ENCODE peak calls at places on chromosomes 5 and 9, in four cellular contexts. N, X, B and Z are unnamed samples.

GRCh38 chr5:79521156-79521555 is 7.2 kb upstream of the HOMER1 start:
- ATAC-seq in N (no peak), X (no peak), B (no peak), Z (no peak)

GRCh38 chr5:6347673-6348072 is 30.7 kb downstream of the MED10 start:
- ATAC-seq in N (no peak), X (no peak), B (no peak), Z (no peak)

GRCh38 chr9:93579711-93580516 is 3.5 kb downstream of the PHF2 start:
- ATAC-seq in N (no peak), X (no peak), B (peak), Z (no peak)

GRCh38 chr5:120615967-120616645 is 152.0 kb downstream of the PRR16 start:
- ATAC-seq in N (no peak), X (no peak), B (no peak), Z (no peak)

GRCh38 chr9:33431420-33431819 is 16.0 kb downstream of the AQP3 start:
- ATAC-seq in N (no peak), X (no peak), B (no peak), Z (no peak)

GRCh38 chr5:131659290-131659689 is 24.3 kb upstream of the RAPGEF6 start:
- ATAC-seq in N (no peak), X (peak), B (peak), Z (no peak)

GRCh38 chr5:74641014-74641777 is 668 bp upstream of the ENC1 start:
- ATAC-seq in N (peak), X (peak), B (peak), Z (peak)

GRCh38 chr9:121034529-121034928 is 15.5 kb downstream of the C5 start:
- ATAC-seq in N (no peak), X (no peak), B (no peak), Z (no peak)

GRCh38 chr9:107637421-107638420 is 148.2 kb upstream of the KLF4 start:
- ATAC-seq in N (peak), X (peak), B (no peak), Z (peak)

GRCh38 chr9:561430-561829 is 280.1 kb upstream of the DMRT1 start:
- ATAC-seq in N (no peak), X (no peak), B (no peak), Z (no peak)

GRCh38 chr5:129945031-129945430 is 40.8 kb downstream of the CHSY3 start:
- ATAC-seq in N (no peak), X (no peak), B (no peak), Z (no peak)

GRCh38 chr9:2838356-2838983 is 5.4 kb downstream of the PUM3 start:
- ATAC-seq in N (no peak), X (no peak), B (no peak), Z (no peak)

GRCh38 chr5:99334936-99335335 is 406.1 kb upstream of the CHD1 start:
- ATAC-seq in N (no peak), X (peak), B (no peak), Z (no peak)

GRCh38 chr5:96614110-96614691 is 48.0 kb upstream of the CAST start:
- ATAC-seq in N (peak), X (peak), B (peak), Z (peak)

GRCh38 chr5:89847743-89848142 is 561.8 kb downstream of the CETN3 start:
- ATAC-seq in N (no peak), X (no peak), B (no peak), Z (no peak)

GRCh38 chr5:115657883-115658233 is 32.0 kb upstream of the TMED7 start:
- ATAC-seq in N (no peak), X (no peak), B (no peak), Z (no peak)

GRCh38 chr9:124870723-124871122 is 8.8 kb downstream of the ARPC5L start:
- ATAC-seq in N (peak), X (no peak), B (no peak), Z (no peak)

GRCh38 chr5:29024052-29024451 is 1985.7 kb upstream of the CDH9 start:
- ATAC-seq in N (no peak), X (no peak), B (no peak), Z (no peak)

GRCh38 chr9:131020388-131020787 is 11.4 kb downstream of the LAMC3 start:
- ATAC-seq in N (no peak), X (no peak), B (no peak), Z (no peak)

GRCh38 chr5:81251922-81252321 is 18.8 kb downstream of the CKMT2 start:
- ATAC-seq in N (no peak), X (no peak), B (no peak), Z (no peak)

GRCh38 chr9:35495984-35496383 is 6.1 kb downstream of the RUSC2 start:
- ATAC-seq in N (no peak), X (no peak), B (no peak), Z (no peak)

GRCh38 chr9:33448159-33448511 is 742 bp upstream of the AQP3 start:
- ATAC-seq in N (no peak), X (no peak), B (peak), Z (no peak)

GRCh38 chr9:108125541-108125940 is 636.0 kb upstream of the KLF4 start:
- ATAC-seq in N (no peak), X (no peak), B (peak), Z (no peak)

GRCh38 chr9:114371986-114372917 is 15.5 kb downstream of the AKNA start:
- ATAC-seq in N (peak), X (peak), B (no peak), Z (peak)

GRCh38 chr9:114369567-114370240 is 18.1 kb downstream of the AKNA start:
- ATAC-seq in N (no peak), X (no peak), B (no peak), Z (no peak)

GRCh38 chr9:114370251-114370984 is 17.4 kb downstream of the AKNA start:
- ATAC-seq in N (no peak), X (no peak), B (no peak), Z (no peak)

GRCh38 chr9:114371343-114371985 is 16.3 kb downstream of the AKNA start:
- ATAC-seq in N (no peak), X (no peak), B (no peak), Z (no peak)

GRCh38 chr9:114370985-114371335 is 16.8 kb downstream of the AKNA start:
- ATAC-seq in N (no peak), X (no peak), B (no peak), Z (no peak)
- TF ChIP-seq POLR2A in N (peak), X (no peak), B (no peak), Z (no peak)

GRCh38 chr5:42569325-42569724 is 146.1 kb downstream of the GHR start:
- ATAC-seq in N (no peak), X (no peak), B (no peak), Z (no peak)

GRCh38 chr5:42571626-42571960 is 148.4 kb downstream of the GHR start:
- ATAC-seq in N (no peak), X (no peak), B (no peak), Z (no peak)

GRCh38 chr5:42572313-42572712 is 149.1 kb downstream of the GHR start:
- ATAC-seq in N (no peak), X (no peak), B (no peak), Z (no peak)

GRCh38 chr5:42569953-42570548 is 146.8 kb downstream of the GHR start:
- ATAC-seq in N (no peak), X (no peak), B (no peak), Z (no peak)

GRCh38 chr5:42570946-42571625 is 147.8 kb downstream of the GHR start:
- ATAC-seq in N (no peak), X (no peak), B (no peak), Z (peak)
- TF ChIP-seq POLR2AphosphoS5 in N (no peak), X (no peak), B (no peak), Z (no peak)

DNA sequence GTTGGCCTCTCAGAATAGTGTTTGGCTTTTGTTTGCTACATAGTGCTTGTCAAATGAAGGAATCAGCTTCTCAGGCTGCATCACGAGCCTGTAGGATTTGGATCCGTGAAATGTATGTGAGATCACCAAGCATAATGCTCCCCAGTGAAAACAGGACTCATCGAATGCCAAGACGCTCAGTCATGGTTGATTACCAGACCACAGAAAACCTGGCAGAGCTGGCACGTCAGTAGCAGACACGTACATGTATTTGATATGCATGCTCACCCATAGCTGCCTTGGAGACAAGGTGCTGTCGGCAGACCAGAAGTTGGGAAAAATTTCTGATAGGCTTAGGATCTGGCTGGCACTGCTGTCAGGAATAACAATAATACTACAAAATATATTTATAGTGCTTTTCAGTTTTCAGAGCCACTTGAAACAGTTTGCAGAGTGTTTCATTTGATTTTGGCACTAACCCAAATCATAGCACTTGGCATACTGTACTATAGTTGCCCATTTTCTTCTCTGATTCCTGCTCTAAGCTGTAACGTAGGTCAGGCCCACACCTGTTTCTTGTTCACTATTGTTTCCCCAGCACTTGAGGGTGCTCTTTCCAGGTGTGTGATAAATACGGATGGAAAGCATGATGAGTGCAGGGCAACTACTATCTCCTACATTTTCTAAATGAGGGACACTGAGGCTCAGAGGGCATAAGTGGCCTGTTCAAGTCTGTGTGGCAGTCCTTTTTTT is 226.1 kb downstream of the NR3C1 start:
- ATAC-seq in N (no peak), X (peak), B (no peak), Z (no peak)
- TF ChIP-seq POLR2A in N (no peak), X (no peak), B (no peak), Z (no peak)

DNA sequence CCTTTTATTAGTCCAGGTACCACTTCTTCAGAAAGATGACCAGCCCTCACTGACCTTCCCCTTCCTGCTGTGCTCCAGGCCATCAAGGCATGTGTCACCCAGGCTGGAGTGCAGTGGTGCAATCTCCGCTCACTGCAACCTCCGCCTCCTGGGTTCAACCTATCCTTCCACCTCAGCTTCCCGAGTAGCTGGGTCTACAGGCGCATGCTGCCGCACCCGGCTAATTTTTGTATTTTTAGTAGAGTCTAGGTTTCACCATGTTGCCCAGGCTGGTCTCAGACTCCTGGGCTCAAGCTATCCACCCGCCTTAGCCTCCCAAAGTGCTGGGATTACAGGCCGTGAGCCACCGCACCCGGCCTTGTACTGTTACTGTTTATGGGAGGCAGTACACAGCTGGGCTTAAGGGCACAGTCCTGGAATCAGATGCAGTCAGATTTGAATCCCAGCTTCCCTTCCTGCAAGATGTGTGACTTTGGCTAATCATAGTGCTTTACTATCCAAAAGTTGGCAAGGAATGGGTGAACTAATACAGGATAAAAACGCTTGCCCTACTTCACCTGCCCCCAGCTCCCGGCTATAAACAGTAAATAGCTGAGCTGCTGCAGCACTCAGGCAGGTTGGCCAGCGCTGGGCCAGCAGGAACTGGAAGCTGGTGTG is 483 bp upstream of the EIF4EBP3 start:
- ATAC-seq in N (peak), X (no peak), B (peak), Z (no peak)
- TF ChIP-seq POLR2AphosphoS5 in N (no peak), X (no peak), B (no peak), Z (no peak)

GRCh38 chr9:129383415-129384088 is 205.5 kb upstream of the IER5L start:
- ATAC-seq in N (peak), X (peak), B (no peak), Z (peak)
- TF ChIP-seq POLR2A in N (peak), X (no peak), B (no peak), Z (peak)

GRCh38 chr5:76292923-76293322 is 110.2 kb upstream of the IQGAP2 start:
- ATAC-seq in N (peak), X (no peak), B (no peak), Z (no peak)

GRCh38 chr5:76289692-76290091 is 113.4 kb upstream of the IQGAP2 start:
- ATAC-seq in N (no peak), X (no peak), B (no peak), Z (no peak)

GRCh38 chr5:76290321-76290757 is 112.7 kb upstream of the IQGAP2 start:
- ATAC-seq in N (no peak), X (no peak), B (no peak), Z (no peak)

GRCh38 chr5:76294573-76294972 is 108.5 kb upstream of the IQGAP2 start:
- ATAC-seq in N (peak), X (no peak), B (no peak), Z (no peak)

GRCh38 chr5:76291305-76292077 is 111.6 kb upstream of the IQGAP2 start:
- ATAC-seq in N (no peak), X (no peak), B (no peak), Z (no peak)
- TF ChIP-seq POLR2AphosphoS5 in N (no peak), X (no peak), B (no peak), Z (no peak)